ENCODE peak calls at places on chromosomes 3 and 15, in five cellular contexts. M, K, W, L and X are unnamed samples.

GRCh38 chr3:147925272-147925671 is 516.1 kb downstream of the ZIC1 start:
- DNase-seq in M (no peak), K (peak), W (no peak), L (no peak), X (no peak)

GRCh38 chr3:159169828-159170227 is 368.0 kb downstream of the MFSD1 start:
- DNase-seq in M (peak), K (peak), W (peak), L (peak), X (no peak)

GRCh38 chr3:30440880-30441279 is 165.5 kb upstream of the TGFBR2 start:
- DNase-seq in M (no peak), K (no peak), W (no peak), L (no peak), X (no peak)

GRCh38 chr15:45773149-45773548 is 138.3 kb downstream of the SQOR start:
- DNase-seq in M (no peak), K (no peak), W (peak), L (no peak), X (no peak)

GRCh38 chr3:149473991-149474819 is at the start of gene TM4SF4:
- DNase-seq in M (peak), K (no peak), W (no peak), L (peak), X (no peak)

GRCh38 chr15:94070341-94071275 is 160.8 kb upstream of the MCTP2 start:
- DNase-seq in M (no peak), K (no peak), W (peak), L (peak), X (no peak)

GRCh38 chr15:85412956-85413854 is 32.8 kb downstream of the AKAP13 start:
- DNase-seq in M (peak), K (peak), W (peak), L (peak), X (no peak)

GRCh38 chr3:137163241-137163916 is 205.6 kb downstream of the IL20RB start:
- DNase-seq in M (no peak), K (no peak), W (no peak), L (no peak), X (no peak)

GRCh38 chr3:82423485-82423884 is 662.0 kb upstream of the GBE1 start:
- DNase-seq in M (no peak), K (no peak), W (no peak), L (no peak), X (no peak)

GRCh38 chr3:42689421-42690014 is 4.2 kb downstream of the KLHL40 start:
- DNase-seq in M (no peak), K (no peak), W (no peak), L (no peak), X (no peak)

GRCh38 chr15:96307856-96308394 is 22.6 kb upstream of the NR2F2 start:
- DNase-seq in M (no peak), K (no peak), W (no peak), L (no peak), X (no peak)

GRCh38 chr15:44075535-44075934 is 119.5 kb downstream of the FRMD5 start:
- DNase-seq in M (no peak), K (no peak), W (peak), L (no peak), X (no peak)

GRCh38 chr3:65052101-65052500 is 364.3 kb upstream of the ADAMTS9 start:
- DNase-seq in M (no peak), K (no peak), W (peak), L (no peak), X (no peak)

GRCh38 chr3:164113406-164114332 is 964.6 kb downstream of the SI start:
- DNase-seq in M (no peak), K (no peak), W (no peak), L (no peak), X (no peak)

GRCh38 chr3:193962986-193963683 is 172.8 kb upstream of the HES1 start:
- DNase-seq in M (no peak), K (no peak), W (peak), L (no peak), X (no peak)

GRCh38 chr15:55846108-55846707 is 103.3 kb upstream of the PRTG start:
- DNase-seq in M (peak), K (peak), W (peak), L (peak), X (no peak)

GRCh38 chr3:171065732-171066131 is 39.2 kb upstream of the SLC2A2 start:
- DNase-seq in M (no peak), K (no peak), W (no peak), L (no peak), X (no peak)

DNA sequence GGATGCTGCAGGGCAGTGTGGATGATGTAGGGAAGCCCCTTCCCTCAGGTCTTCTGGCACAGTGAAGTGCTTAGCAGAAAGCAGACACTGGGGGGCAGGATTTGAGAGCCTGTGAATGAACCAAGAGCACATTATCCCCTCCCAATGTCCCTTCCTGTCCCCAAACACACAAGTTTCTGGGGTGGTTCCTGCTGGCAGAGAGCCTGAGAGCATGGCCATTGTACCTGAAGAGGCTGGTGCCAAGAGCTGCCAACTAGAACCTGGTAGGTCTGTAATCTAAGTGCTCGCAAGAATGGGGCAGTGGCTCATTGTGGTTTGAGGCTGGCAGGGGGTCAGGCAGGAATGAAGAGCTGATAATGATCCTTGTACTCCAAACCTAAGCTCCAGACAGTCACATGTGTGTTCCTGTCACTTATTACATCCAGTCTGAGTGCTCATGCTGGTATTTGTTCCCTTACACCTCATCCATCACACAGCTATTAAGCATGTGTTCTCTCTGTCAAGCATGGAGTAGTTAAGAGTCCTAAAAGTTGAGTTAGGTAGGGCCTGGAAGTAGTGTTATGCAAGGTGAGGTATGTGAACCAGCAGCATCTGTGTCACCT is 6.7 kb upstream of the CCR1 start:
- DNase-seq in M (peak), K (no peak), W (no peak), L (no peak), X (no peak)
- TF ChIP-seq CTCF in M (peak), K (no peak), W (peak), L (no peak), X (no peak)

DNA sequence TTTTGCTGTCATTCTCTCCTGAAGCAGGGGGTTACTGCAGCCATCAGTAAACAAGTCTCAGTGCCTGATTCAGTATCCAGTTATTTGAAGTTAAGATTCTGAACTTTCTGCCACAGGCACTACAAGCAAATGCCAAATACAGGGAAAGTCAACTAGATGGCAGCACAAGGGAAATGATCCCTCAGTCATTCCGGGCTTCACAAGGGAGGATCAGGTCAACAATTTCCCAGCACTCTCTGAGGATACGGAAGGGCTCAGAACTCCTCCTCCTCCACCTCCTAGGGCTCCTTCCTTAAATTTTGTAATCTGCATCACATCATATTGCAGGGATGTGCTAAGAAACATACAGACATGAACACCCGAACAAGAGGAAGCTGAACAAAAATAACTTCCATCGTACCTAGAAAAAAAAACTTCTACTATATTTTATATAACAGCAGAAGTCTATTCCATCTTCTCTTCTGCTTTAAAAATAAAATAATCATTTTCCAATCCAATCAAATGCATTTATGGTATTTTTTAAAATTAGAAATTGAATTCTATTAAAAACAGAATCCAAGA is 187.1 kb downstream of the FMN1 start:
- DNase-seq in M (no peak), K (peak), W (peak), L (peak), X (no peak)
- TF ChIP-seq CTCF in M (no peak), K (no peak), W (peak), L (peak), X (no peak)

GRCh38 chr3:52684184-52684583 is 1.5 kb downstream of the PBRM1 start:
- DNase-seq in M (no peak), K (no peak), W (no peak), L (no peak), X (no peak)

GRCh38 chr3:52679811-52680210 is 5.9 kb downstream of the PBRM1 start:
- DNase-seq in M (no peak), K (no peak), W (no peak), L (no peak), X (no peak)

GRCh38 chr3:52681610-52682009 is 4.1 kb downstream of the PBRM1 start:
- DNase-seq in M (no peak), K (no peak), W (no peak), L (no peak), X (no peak)

GRCh38 chr3:52683611-52684010 is 2.1 kb downstream of the PBRM1 start:
- DNase-seq in M (no peak), K (no peak), W (no peak), L (no peak), X (no peak)

DNA sequence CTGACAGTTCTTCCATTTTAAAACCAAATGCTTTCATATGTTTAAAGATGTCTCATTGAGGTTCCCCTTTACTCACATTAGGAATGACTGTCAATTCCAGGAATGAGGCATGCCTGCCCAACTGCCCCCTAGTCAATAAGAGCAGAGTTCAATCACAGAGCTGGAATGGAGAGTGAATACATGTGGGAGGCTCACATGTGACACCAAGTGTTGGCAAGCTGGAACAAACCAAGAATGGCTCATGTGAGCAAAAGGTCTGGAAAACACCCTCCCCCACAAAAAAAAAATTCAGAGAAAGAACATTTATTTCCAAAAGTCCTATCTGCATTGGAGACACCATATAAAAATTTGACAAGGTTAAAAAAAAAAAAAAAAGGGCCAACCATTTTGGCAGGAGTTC is 3.7 kb downstream of the PBRM1 start:
- DNase-seq in M (peak), K (peak), W (peak), L (no peak), X (no peak)
- TF ChIP-seq CTCF in M (no peak), K (no peak), W (peak), L (peak), X (no peak)

DNA sequence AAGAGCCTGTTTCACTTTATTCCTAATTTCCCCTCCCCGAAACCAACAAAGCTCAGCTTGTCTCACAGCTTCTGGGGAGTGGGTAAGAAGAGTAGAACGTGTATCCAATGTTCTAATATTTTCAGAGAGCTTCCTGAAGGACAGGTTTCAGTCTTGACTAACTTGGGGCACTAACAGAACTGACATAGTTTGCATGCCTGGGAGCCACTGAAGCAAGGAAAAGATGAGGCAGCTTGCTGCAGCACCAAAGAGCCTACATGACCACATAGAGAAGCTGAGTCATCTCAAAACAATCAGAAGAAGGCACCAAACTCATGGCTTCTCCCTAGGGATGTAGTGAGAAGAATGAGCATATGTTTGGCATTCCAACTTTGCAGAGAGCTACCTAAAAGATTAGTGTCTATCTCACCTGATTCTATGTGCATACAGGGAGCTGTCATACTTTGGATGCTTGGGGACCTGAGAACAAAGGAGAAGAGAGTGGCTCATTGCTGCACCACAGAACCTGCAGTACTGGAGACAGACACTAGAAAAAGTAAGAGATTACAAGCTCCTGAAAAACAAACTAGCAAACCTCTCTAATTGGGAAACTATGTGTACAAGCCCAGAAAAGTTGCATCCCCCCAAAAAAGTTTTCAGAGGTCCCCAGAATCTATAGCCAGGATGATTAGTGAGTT is 86.9 kb downstream of the DCLK3 start:
- DNase-seq in M (peak), K (no peak), W (peak), L (peak), X (no peak)
- TF ChIP-seq CTCF in M (no peak), K (no peak), W (peak), L (no peak), X (no peak)

DNA sequence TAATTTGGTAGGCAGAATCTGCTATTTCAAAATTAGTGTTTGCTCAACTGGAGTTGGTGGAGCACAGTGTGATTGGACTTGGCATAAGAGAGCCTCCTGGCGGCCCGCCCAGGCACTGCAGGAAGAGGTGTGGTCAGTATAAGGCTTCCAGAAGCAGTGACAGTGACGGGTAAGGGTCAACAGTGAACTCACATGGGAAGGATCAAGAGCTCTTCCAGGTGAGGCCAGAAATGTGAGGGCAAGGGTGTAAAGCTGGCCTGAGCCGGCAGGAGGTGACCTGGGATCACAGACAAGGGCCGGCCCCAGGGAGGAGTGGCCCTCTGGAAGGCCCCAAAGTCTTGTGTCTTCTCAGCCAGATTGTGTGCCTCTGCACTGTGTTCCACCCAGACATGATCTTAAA is 93.2 kb upstream of the RNF7 start:
- DNase-seq in M (peak), K (peak), W (peak), L (peak), X (no peak)
- TF ChIP-seq CTCF in M (peak), K (peak), W (peak), L (peak), X (peak)

GRCh38 chr3:154252759-154253638 is 71.3 kb downstream of the DHX36 start:
- DNase-seq in M (peak), K (peak), W (peak), L (peak), X (peak)
- TF ChIP-seq CTCF in M (peak), K (peak), W (peak), L (peak), X (peak)

GRCh38 chr3:41350441-41350840 is 151.1 kb downstream of the CTNNB1 start:
- DNase-seq in M (no peak), K (no peak), W (peak), L (no peak), X (no peak)

GRCh38 chr3:41352526-41352925 is 153.2 kb downstream of the CTNNB1 start:
- DNase-seq in M (no peak), K (no peak), W (no peak), L (no peak), X (no peak)

GRCh38 chr3:41345788-41346187 is 146.5 kb downstream of the CTNNB1 start:
- DNase-seq in M (no peak), K (no peak), W (no peak), L (no peak), X (no peak)

GRCh38 chr3:41346698-41347097 is 147.4 kb downstream of the CTNNB1 start:
- DNase-seq in M (no peak), K (no peak), W (no peak), L (no peak), X (no peak)
- TF ChIP-seq CTCF in M (no peak), K (no peak), W (no peak), L (no peak), X (no peak)

GRCh38 chr3:161915283-161915682 is 418.7 kb downstream of the OTOL1 start:
- DNase-seq in M (no peak), K (no peak), W (no peak), L (no peak), X (no peak)

GRCh38 chr3:161913786-161914389 is 417.3 kb downstream of the OTOL1 start:
- DNase-seq in M (no peak), K (no peak), W (peak), L (no peak), X (no peak)

GRCh38 chr3:161920196-161920595 is 423.6 kb downstream of the OTOL1 start:
- DNase-seq in M (no peak), K (no peak), W (no peak), L (no peak), X (no peak)

DNA sequence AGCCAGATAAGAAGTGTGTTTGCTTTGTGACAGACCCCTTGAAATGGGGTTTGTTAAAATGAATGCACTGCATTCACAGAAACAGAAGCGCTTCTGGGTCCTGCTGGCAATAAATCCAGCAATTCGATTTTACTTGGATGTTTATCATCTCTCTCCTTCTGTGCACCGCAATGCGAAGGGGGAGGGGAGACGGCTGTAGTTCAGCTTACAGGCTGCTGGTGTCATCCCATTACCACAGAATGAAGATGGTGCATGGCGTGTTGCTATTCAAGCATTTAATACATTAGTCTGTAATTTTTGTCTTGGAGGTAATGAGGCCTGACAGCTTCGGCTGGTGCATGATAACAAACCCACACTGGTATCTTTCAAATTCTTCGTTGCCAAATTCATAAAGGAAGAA is 418.1 kb downstream of the OTOL1 start:
- DNase-seq in M (peak), K (no peak), W (no peak), L (no peak), X (peak)
- TF ChIP-seq CTCF in M (no peak), K (no peak), W (no peak), L (peak), X (no peak)

GRCh38 chr15:58189148-58189811 is 51.1 kb downstream of the AQP9 start:
- DNase-seq in M (no peak), K (no peak), W (no peak), L (no peak), X (no peak)

GRCh38 chr15:58185439-58185838 is 47.3 kb downstream of the AQP9 start:
- DNase-seq in M (no peak), K (peak), W (no peak), L (no peak), X (no peak)

DNA sequence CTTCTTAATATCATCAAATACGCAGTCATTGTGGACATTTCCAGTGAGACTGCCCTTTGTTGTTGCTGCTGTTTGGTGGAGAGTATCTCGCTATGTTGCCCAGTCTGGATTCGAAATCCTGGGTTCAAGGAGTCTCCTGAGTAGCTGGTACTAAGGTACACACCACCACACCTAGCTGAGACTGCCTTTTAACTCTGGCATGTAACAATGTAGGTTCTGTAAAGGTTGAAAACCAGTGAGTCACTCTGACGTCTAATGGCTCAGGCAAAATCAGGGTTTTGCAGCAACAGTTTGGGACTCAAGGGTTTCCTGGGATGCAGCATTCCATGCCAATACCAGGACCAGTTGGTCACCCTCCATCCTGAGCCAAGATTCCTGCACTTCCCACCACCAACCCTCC is 52.2 kb downstream of the AQP9 start:
- DNase-seq in M (peak), K (no peak), W (peak), L (no peak), X (no peak)
- TF ChIP-seq CTCF in M (no peak), K (no peak), W (no peak), L (no peak), X (no peak)